ENCODE peak calls at places on chromosomes 1 and 21, in eight cellular contexts. T, Z, P, H, M, I, N and C are unnamed samples. For H3K36me3, the result is how much of the 10 kb centered on the place peaks cover.

GRCh38 chr1:226662704-226663326 is 76.3 kb downstream of the ITPKB start:
- DNase-seq in N (peak), M (peak), T (peak), H (peak), P (peak), Z (peak), I (peak), C (peak)

GRCh38 chr1:40421694-40422384 is 28.4 kb upstream of the ZFP69B start:
- DNase-seq in M (no peak), I (no peak), T (no peak), H (no peak), P (no peak), Z (no peak), N (peak), C (no peak)

GRCh38 chr1:15351301-15351700 is 58.4 kb upstream of the EFHD2 start:
- DNase-seq in H (no peak), P (no peak), T (no peak), I (no peak), N (peak), Z (no peak), M (peak), C (peak)

GRCh38 chr1:77446841-77447555 is 165.2 kb downstream of the AK5 start:
- DNase-seq in P (no peak), Z (no peak), I (no peak), T (no peak), N (no peak), H (no peak), M (no peak), C (no peak)

GRCh38 chr21:35843911-35844667 is 216.2 kb downstream of the SETD4 start:
- DNase-seq in N (no peak), T (no peak), I (no peak), Z (no peak), H (no peak), P (no peak), M (no peak), C (no peak)

GRCh38 chr21:46384556-46384955 is 60.6 kb downstream of the PCNT start:
- DNase-seq in M (no peak), P (no peak), H (no peak), N (no peak), Z (no peak), T (no peak), I (no peak), C (no peak)

GRCh38 chr1:7334475-7335035 is 436.5 kb upstream of the VAMP3 start:
- DNase-seq in H (peak), I (no peak), P (peak), Z (no peak), N (no peak), M (peak), T (no peak), C (peak)

GRCh38 chr1:82604524-82604923 is 803.8 kb downstream of the ADGRL2 start:
- DNase-seq in T (no peak), H (no peak), P (no peak), N (no peak), I (no peak), M (no peak), Z (no peak), C (no peak)

GRCh38 chr1:246492611-246493245 is 14.4 kb downstream of the SMYD3 start:
- DNase-seq in T (no peak), H (peak), Z (peak), P (no peak), I (peak), M (peak), N (peak), C (peak)

GRCh38 chr1:221018415-221018814 is 139.2 kb downstream of the HLX start:
- DNase-seq in P (no peak), Z (no peak), I (no peak), T (no peak), N (no peak), M (no peak), H (no peak), C (no peak)

GRCh38 chr1:210076620-210077019 is 138.6 kb downstream of the SYT14 start:
- DNase-seq in H (no peak), N (no peak), M (no peak), Z (no peak), P (no peak), I (no peak), T (no peak), C (no peak)

GRCh38 chr21:44416193-44416592 is 39.1 kb upstream of the LRRC3 start:
- DNase-seq in Z (no peak), T (no peak), I (no peak), M (no peak), P (peak), N (no peak), H (no peak), C (no peak)

GRCh38 chr21:36402339-36402738 is 17.1 kb downstream of the CHAF1B start:
- DNase-seq in H (no peak), M (no peak), Z (no peak), N (no peak), T (no peak), P (no peak), I (no peak), C (no peak)

GRCh38 chr1:55428944-55429931 is 214.1 kb upstream of the USP24 start:
- DNase-seq in N (peak), Z (peak), H (peak), T (no peak), I (peak), P (peak), M (peak), C (no peak)

GRCh38 chr1:232547938-232548484 is 81.9 kb downstream of the SIPA1L2 start:
- DNase-seq in T (no peak), Z (no peak), M (no peak), P (no peak), N (no peak), I (no peak), H (no peak), C (no peak)

GRCh38 chr1:54927475-54928240 is 40.7 kb upstream of the DHCR24 start:
- DNase-seq in P (no peak), M (no peak), N (peak), I (no peak), H (peak), T (no peak), Z (peak), C (no peak)

GRCh38 chr1:93000751-93001175 is 39.5 kb upstream of the DIPK1A start:
- DNase-seq in N (no peak), M (no peak), H (no peak), Z (no peak), I (no peak), T (no peak), P (no peak), C (no peak)

DNA sequence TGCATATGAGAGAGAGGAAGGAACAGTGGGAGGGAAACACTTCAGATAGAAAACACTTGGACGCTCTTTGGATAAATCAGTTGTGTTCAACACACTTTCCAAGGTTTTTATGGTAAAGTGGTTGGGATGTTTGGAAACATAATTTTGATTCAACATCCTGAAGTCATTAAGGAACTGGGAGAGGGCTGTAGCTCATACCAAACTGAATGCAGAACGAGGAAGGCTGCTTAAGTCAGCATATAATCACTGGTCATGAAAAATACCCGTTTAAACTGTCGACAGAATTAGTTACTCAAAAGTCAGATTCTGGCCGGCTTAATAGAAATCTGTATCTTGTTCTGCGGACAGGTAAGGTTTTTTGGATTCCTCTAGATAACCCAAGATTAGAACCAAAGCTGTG is 14.9 kb downstream of the LIX1L start:
- DNase-seq in H (no peak), I (no peak), T (no peak), N (no peak), Z (no peak), M (no peak), P (no peak), C (no peak)
- H3K36me3 ChIP-seq in H (half or more), I (under half), T (under half), N (under half), Z (half or more), M (under half), P (under half), C (under half)

DNA sequence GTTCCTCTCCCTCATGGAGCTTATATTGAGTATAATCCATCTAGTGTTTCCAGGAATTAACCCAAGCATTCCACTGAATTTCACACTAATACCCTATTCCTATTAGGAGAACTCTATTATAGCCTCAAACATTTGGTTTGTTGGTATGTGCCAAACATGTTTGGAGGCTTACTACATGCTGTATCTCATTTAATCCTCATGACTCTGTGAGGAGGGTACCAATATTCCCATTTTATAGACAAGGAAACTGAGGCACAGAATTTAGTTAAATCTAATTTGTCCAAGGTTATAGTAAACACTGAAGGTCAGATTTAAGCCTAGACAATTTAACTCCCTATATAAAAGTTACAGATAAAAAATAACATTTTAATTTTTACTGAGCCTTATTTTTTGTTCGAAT is 9.1 kb downstream of the FLVCR1 start:
- DNase-seq in Z (no peak), H (no peak), I (no peak), T (no peak), P (no peak), N (no peak), M (no peak), C (no peak)
- H3K36me3 ChIP-seq in Z (under half), H (half or more), I (under half), T (under half), P (under half), N (under half), M (under half), C (under half)

GRCh38 chr1:158720620-158721019 is at the start of gene OR6K3:
- DNase-seq in Z (no peak), P (no peak), H (no peak), N (no peak), M (no peak), T (no peak), I (no peak), C (no peak)
- H3K36me3 ChIP-seq in Z (under half), P (under half), H (under half), N (under half), M (under half), T (under half), I (under half), C (under half)

GRCh38 chr1:155127672-155128468 is at the start of gene EFNA1:
- DNase-seq in I (no peak), M (peak), N (peak), H (peak), T (no peak), Z (peak), P (peak), C (peak)
- H3K36me3 ChIP-seq in I (under half), M (under half), N (under half), H (under half), T (under half), Z (under half), P (under half), C (under half)

DNA sequence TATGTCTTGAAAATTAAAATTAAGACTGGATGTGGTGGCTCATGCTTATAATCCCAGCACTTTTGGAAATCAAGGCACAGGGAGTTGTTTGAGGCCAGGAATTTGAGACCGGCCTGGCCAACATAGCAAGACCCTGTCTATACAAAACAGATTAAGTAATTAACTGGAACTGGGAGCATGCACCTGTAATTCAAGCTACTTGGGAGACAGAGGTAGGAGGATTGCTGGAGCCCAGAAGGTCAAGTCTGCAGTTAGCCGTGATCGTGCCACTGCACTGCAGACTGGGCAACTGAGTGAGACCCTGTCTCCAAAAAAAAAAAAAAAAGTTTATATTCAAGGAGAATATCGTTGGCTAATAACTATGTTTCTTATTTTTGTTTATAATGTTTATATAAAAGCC is 139.2 kb downstream of the USP25 start:
- DNase-seq in N (no peak), I (no peak), Z (no peak), M (no peak), H (no peak), T (no peak), P (no peak), C (no peak)
- H3K36me3 ChIP-seq in N (under half), I (under half), Z (half or more), M (under half), H (half or more), T (under half), P (under half), C (under half)